ENCODE peak calls at places on chromosomes 2 and 18, in nine cellular contexts. H is body of pancreas, B is spleen, Z is small intestine, U is A549, G is OCI-LY7, V is breast epithelium, X is tibial artery, C is K562. O is an unnamed sample.

GRCh38 chr2:37590119-37590571 is 81.3 kb downstream of the CDC42EP3 start:
- DNase-seq in C (no peak), B (no peak), H (no peak), Z (no peak), U (no peak), G (no peak), V (no peak), X (no peak), O (peak; percentile 37)

GRCh38 chr2:167438206-167438605 is 549.9 kb downstream of the XIRP2 start:
- DNase-seq in X (no peak), C (no peak), G (no peak), V (no peak), B (no peak), Z (peak; percentile 14), U (no peak), H (no peak), O (peak; percentile 76)

GRCh38 chr2:40097691-40098376 is 318.8 kb upstream of the THUMPD2 start:
- DNase-seq in B (no peak), G (no peak), U (no peak), Z (no peak), H (no peak), X (no peak), V (no peak), C (no peak), O (peak; percentile 66)

GRCh38 chr2:97645112-97645699 is 656 bp upstream of the COX5B start:
- DNase-seq in U (no peak), Z (no peak), B (peak; percentile 91), H (no peak), V (no peak), X (no peak), C (peak; percentile 40), G (peak; percentile 14), O (no peak)

GRCh38 chr2:12440731-12441130 is 276.0 kb upstream of the TRIB2 start:
- DNase-seq in V (no peak), B (no peak), X (no peak), G (no peak), H (no peak), Z (no peak), C (no peak), U (no peak), O (no peak)

GRCh38 chr2:217479626-217480025 is 523.2 kb downstream of the TNS1 start:
- DNase-seq in Z (no peak), B (no peak), C (no peak), G (no peak), X (no peak), U (no peak), H (no peak), V (no peak), O (no peak)

GRCh38 chr18:48819781-48820482 is 130.8 kb downstream of the SMAD7 start:
- DNase-seq in U (no peak), Z (no peak), B (peak; percentile 48), V (peak; percentile 44), H (no peak), X (peak; percentile 51), G (no peak), C (no peak), O (no peak)

GRCh38 chr2:223950448-223951347 is 5.6 kb upstream of the WDFY1 start:
- DNase-seq in X (no peak), C (no peak), H (no peak), B (no peak), V (no peak), G (peak; percentile 37), U (no peak), Z (peak; percentile 27), O (no peak)

GRCh38 chr2:233354971-233355574 is 779 bp downstream of the DGKD start:
- DNase-seq in C (no peak), U (no peak), H (peak; percentile 69), Z (peak; percentile 75), X (peak; percentile 65), B (peak; percentile 88), V (peak; percentile 61), G (peak; percentile 53), O (no peak)

GRCh38 chr2:233352141-233352842 is 2.0 kb upstream of the DGKD start:
- DNase-seq in X (no peak), Z (no peak), V (no peak), G (no peak), H (no peak), U (no peak), C (no peak), B (no peak), O (no peak)

GRCh38 chr2:233353101-233353768 is 1.1 kb upstream of the DGKD start:
- DNase-seq in B (peak; percentile 86), U (no peak), C (no peak), X (no peak), V (no peak), H (no peak), Z (no peak), G (no peak), O (no peak)

GRCh38 chr2:233354500-233354924 is 218 bp downstream of the DGKD start:
- DNase-seq in C (no peak), G (no peak), X (no peak), U (no peak), H (no peak), B (no peak), Z (no peak), V (no peak), O (no peak)

GRCh38 chr2:233353769-233354499 is at the start of gene DGKD:
- DNase-seq in G (peak; percentile 85), C (peak; percentile 89), B (peak; percentile 95), H (peak; percentile 71), Z (peak; percentile 83), X (no peak), U (peak; percentile 45), V (no peak), O (no peak)
- H3K27ac ChIP-seq in G (peak within 1 kb of the TSS; percentile 84), C (peak within 1 kb of the TSS; percentile 62), B (peak within 1 kb of the TSS; percentile 66), H (peak within 1 kb of the TSS; percentile 21), Z (peak within 1 kb of the TSS; percentile 77), X (peak within 1 kb of the TSS; percentile 46), U (peak within 1 kb of the TSS; percentile 91), V (peak within 1 kb of the TSS; percentile 52), O (peak within 1 kb of the TSS; percentile 4)

GRCh38 chr2:27914046-27914792 is 23.7 kb downstream of the BABAM2 start:
- DNase-seq in B (no peak), H (no peak), X (no peak), U (no peak), Z (no peak), V (no peak), G (no peak), C (no peak), O (no peak)

GRCh38 chr2:27916293-27917015 is 25.9 kb downstream of the BABAM2 start:
- DNase-seq in Z (no peak), B (no peak), V (no peak), H (peak; percentile 13), X (no peak), G (no peak), C (no peak), U (no peak), O (no peak)

GRCh38 chr2:27915191-27915590 is 24.7 kb downstream of the BABAM2 start:
- DNase-seq in G (no peak), B (no peak), X (no peak), H (no peak), U (no peak), C (no peak), V (no peak), Z (no peak), O (no peak)

GRCh38 chr2:27914793-27915175 is 24.3 kb downstream of the BABAM2 start:
- DNase-seq in H (no peak), Z (no peak), C (no peak), B (no peak), U (no peak), V (no peak), G (no peak), X (no peak), O (no peak)

DNA sequence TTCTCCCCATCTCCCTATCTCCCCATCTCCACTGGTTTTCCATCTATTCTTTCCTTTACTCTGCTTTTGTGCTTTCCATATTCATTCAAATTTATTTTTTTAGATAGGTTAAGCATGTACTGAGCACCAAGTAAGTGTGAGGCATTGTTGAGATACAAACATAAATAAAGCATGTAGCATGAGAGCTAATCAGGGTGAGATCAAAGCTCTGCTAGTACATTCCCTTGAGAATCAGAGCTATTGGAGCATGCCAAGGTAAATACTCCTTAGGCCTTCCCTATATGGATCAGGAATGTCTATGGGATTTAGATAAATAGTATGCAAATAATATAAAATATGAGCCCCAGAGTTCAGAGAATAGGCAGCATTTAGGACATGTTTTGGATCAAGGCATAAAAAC is 25.3 kb downstream of the BABAM2 start:
- DNase-seq in C (no peak), H (no peak), X (no peak), Z (no peak), V (no peak), G (no peak), U (no peak), B (no peak), O (no peak)
- H3K27ac ChIP-seq in C (no peak overlapping the region), H (peak overlapping the region; percentile 78), X (peak overlapping the region; percentile 77), Z (no peak overlapping the region), V (peak overlapping the region; percentile 76), G (no peak overlapping the region), U (peak overlapping the region; percentile 66), B (peak overlapping the region; percentile 15), O (no peak overlapping the region)

DNA sequence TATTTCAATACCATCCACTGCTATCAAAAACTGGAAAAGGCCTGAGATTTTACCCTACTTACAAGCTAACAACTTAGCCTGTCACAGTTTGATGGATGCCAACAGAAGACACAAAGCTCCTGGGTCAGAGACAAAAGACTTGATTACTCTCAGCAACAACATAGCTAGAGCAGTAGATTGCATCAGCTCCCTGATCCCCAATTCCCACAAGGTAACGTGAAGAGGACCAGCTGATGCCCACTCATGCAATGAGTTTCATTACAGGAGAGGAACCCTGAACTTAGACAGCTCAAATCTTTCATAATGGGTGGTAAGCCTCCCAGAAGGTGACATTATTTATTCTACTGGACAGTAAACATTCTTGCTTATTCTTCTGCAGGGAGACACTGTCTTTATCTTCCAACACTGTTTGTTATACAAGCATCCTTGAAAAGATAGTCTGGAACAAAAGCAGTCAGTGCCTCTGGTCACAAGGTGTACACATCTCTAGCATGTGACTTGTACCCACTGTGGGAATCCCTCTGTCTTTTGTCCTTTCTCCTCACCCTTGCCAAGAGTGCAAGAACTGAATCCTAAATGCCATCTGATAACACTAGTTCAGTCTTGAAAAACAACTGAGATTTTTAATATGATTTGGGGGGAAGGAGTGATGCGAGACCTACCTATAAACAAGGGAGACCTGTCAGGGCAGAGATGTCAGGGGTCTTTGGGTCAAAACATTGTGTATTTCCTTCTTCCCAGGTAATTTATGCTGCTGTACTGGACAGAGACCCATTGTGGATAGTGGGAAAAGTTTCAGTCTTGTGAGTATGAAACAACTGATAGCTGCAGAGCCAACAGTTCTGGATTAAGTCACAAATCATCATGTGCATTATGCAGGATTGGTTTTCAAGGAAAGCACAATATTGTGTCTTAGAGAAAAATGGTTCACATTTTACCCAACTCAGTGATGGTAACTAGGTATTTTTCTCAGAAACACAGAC is 102.4 kb downstream of the AOX1 start:
- DNase-seq in Z (no peak), B (no peak), U (no peak), G (no peak), X (no peak), C (no peak), H (no peak), V (no peak), O (no peak)
- H3K27ac ChIP-seq in Z (no peak overlapping the region), B (no peak overlapping the region), U (no peak overlapping the region), G (no peak overlapping the region), X (no peak overlapping the region), C (no peak overlapping the region), H (no peak overlapping the region), V (no peak overlapping the region), O (no peak overlapping the region)

GRCh38 chr2:113906647-113907046 is 16.8 kb downstream of the ACTR3 start:
- DNase-seq in U (no peak), V (no peak), C (no peak), B (no peak), G (no peak), H (no peak), X (no peak), Z (no peak), O (no peak)

GRCh38 chr2:113899166-113899565 is 9.3 kb downstream of the ACTR3 start:
- DNase-seq in U (no peak), G (no peak), V (no peak), Z (no peak), X (no peak), H (no peak), C (no peak), B (no peak), O (no peak)

GRCh38 chr2:113907297-113907696 is 17.4 kb downstream of the ACTR3 start:
- DNase-seq in B (no peak), G (no peak), Z (no peak), X (no peak), U (no peak), H (no peak), V (no peak), C (no peak), O (no peak)

GRCh38 chr2:113896791-113897190 is 6.9 kb downstream of the ACTR3 start:
- DNase-seq in H (no peak), C (no peak), V (no peak), Z (peak; percentile 44), X (no peak), G (no peak), B (no peak), U (no peak), O (no peak)

DNA sequence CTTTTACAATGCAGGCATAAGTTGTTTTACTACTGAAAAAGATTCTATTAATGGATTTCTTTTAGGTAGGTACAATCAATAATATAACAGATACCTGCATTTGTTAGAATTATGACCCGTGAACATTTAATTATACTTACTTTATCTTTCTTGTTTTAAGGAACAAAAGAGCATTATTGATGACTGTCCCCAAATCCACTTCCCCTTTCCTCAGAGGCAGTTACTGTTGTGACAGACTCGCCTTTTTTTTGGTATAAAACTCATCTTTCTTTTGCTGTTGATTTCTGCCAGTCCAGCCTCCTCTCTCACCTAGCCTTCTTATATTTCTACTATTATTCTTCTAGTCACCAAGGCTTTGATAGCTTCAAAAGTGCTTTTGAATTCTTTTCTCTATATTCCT is 12.1 kb downstream of the ACTR3 start:
- DNase-seq in U (no peak), C (no peak), Z (no peak), V (no peak), X (no peak), G (peak; percentile 56), H (no peak), B (no peak), O (no peak)
- H3K27ac ChIP-seq in U (no peak overlapping the region), C (no peak overlapping the region), Z (no peak overlapping the region), V (no peak overlapping the region), X (no peak overlapping the region), G (peak overlapping the region; percentile 60), H (no peak overlapping the region), B (no peak overlapping the region), O (no peak overlapping the region)